ENCODE peak calls at places on chromosomes 6 and 20, in eight cellular contexts. A is heart right ventricle, U is breast epithelium, S is mucosa of descending colon, D is IMR-90, J is BE2C, Y is B cell, R is right atrium auricular region. P is an unnamed sample.

GRCh38 chr6:34246563-34247391 is 2.0 kb downstream of the SMIM29 start:
- DNase-seq in A (no peak), U (no peak), S (no peak), D (peak; percentile 46), J (peak; percentile 88), Y (peak; percentile 79), R (no peak), P (peak; percentile 67)

GRCh38 chr20:36573798-36574277 is 441 bp downstream of the TGIF2 start:
- DNase-seq in A (no peak), U (peak; percentile 35), S (peak; percentile 57), D (no peak), J (no peak), Y (peak; percentile 91), R (no peak), P (no peak)

GRCh38 chr6:10968776-10969175 is 75.3 kb downstream of the ELOVL2 start:
- DNase-seq in A (no peak), U (no peak), S (no peak), D (peak; percentile 95), J (no peak), Y (no peak), R (no peak), P (no peak)

GRCh38 chr20:37385659-37386504 is 39.9 kb downstream of the SRC start:
- DNase-seq in A (no peak), U (no peak), S (no peak), D (no peak), J (no peak), Y (no peak), R (no peak), P (no peak)

GRCh38 chr6:16126056-16126455 is 2.8 kb upstream of the MYLIP start:
- DNase-seq in A (no peak), U (no peak), S (no peak), D (no peak), J (no peak), Y (no peak), R (no peak), P (no peak)

GRCh38 chr6:98984102-98984501 is 36.4 kb upstream of the FBXL4 start:
- DNase-seq in A (no peak), U (no peak), S (no peak), D (no peak), J (peak; percentile 17), Y (no peak), R (no peak), P (peak; percentile 27)

GRCh38 chr20:38109657-38110524 is 55.2 kb downstream of the TGM2 start:
- DNase-seq in A (peak; percentile 86), U (peak; percentile 30), S (no peak), D (peak; percentile 79), J (peak; percentile 66), Y (no peak), R (peak; percentile 91), P (no peak)

GRCh38 chr6:391559-392440 is at the start of gene IRF4:
- DNase-seq in A (no peak), U (no peak), S (peak; percentile 53), D (no peak), J (no peak), Y (peak; percentile 94), R (no peak), P (peak; percentile 51)

GRCh38 chr6:142027074-142027473 is 105.7 kb upstream of the GJE1 start:
- DNase-seq in A (no peak), U (no peak), S (no peak), D (no peak), J (no peak), Y (no peak), R (no peak), P (no peak)

GRCh38 chr20:41005361-41005729 is 23.3 kb upstream of the TOP1 start:
- DNase-seq in A (peak; percentile 90), U (peak; percentile 93), S (peak; percentile 84), D (peak; percentile 98), J (peak; percentile 26), Y (no peak), R (peak; percentile 94), P (no peak)

GRCh38 chr6:85579581-85579980 is 14.1 kb downstream of the SNX14 start:
- DNase-seq in A (no peak), U (no peak), S (no peak), D (no peak), J (no peak), Y (no peak), R (no peak), P (no peak)

GRCh38 chr20:55616367-55616766 is 389.0 kb downstream of the CBLN4 start:
- DNase-seq in A (no peak), U (no peak), S (no peak), D (no peak), J (no peak), Y (no peak), R (no peak), P (no peak)

GRCh38 chr6:143270026-143270425 is 180.5 kb downstream of the ADAT2 start:
- DNase-seq in A (no peak), U (no peak), S (no peak), D (peak; percentile 74), J (no peak), Y (no peak), R (no peak), P (no peak)

GRCh38 chr20:64057628-64058498 is 5.1 kb upstream of the TCEA2 start:
- DNase-seq in A (peak; percentile 88), U (peak; percentile 43), S (peak; percentile 81), D (peak; percentile 40), J (peak; percentile 93), Y (peak; percentile 94), R (no peak), P (peak; percentile 86)

GRCh38 chr20:19120569-19120968 is 91.9 kb upstream of the SLC24A3 start:
- DNase-seq in A (no peak), U (no peak), S (no peak), D (no peak), J (no peak), Y (no peak), R (no peak), P (no peak)

GRCh38 chr6:83231146-83231545 is 38.0 kb downstream of the RWDD2A start:
- DNase-seq in A (no peak), U (no peak), S (no peak), D (peak; percentile 90), J (no peak), Y (no peak), R (no peak), P (no peak)

GRCh38 chr20:21272279-21272678 is 30.9 kb upstream of the XRN2 start:
- DNase-seq in A (no peak), U (no peak), S (no peak), D (peak; percentile 51), J (no peak), Y (no peak), R (no peak), P (no peak)

GRCh38 chr6:28544211-28544610 is 18.5 kb downstream of the GPX5 start:
- DNase-seq in A (no peak), U (no peak), S (no peak), D (no peak), J (no peak), Y (no peak), R (no peak), P (no peak)

GRCh38 chr6:31157543-31158139 is at the start of gene CCHCR1:
- DNase-seq in A (no peak), U (no peak), S (no peak), D (no peak), J (no peak), Y (no peak), R (no peak), P (no peak)

GRCh38 chr6:31161216-31162126 is 3.1 kb downstream of the TCF19 start:
- DNase-seq in A (no peak), U (no peak), S (no peak), D (no peak), J (no peak), Y (no peak), R (no peak), P (no peak)

GRCh38 chr6:31158140-31158862 is at the start of gene TCF19:
- DNase-seq in A (peak; percentile 99), U (peak; percentile 98), S (peak; percentile 99), D (peak; percentile 99), J (peak; percentile 98), Y (peak; percentile 97), R (peak; percentile 99), P (peak; percentile 99)

GRCh38 chr6:31156647-31157046 is 955 bp downstream of the CCHCR1 start:
- DNase-seq in A (no peak), U (no peak), S (no peak), D (no peak), J (no peak), Y (no peak), R (no peak), P (no peak)

GRCh38 chr6:31158863-31159855 is 770 bp downstream of the TCF19 start:
- DNase-seq in A (no peak), U (no peak), S (no peak), D (no peak), J (peak; percentile 33), Y (peak; percentile 48), R (no peak), P (no peak)
- TF ChIP-seq CTCF in A (no peak), U (no peak), S (no peak), D (no peak), J (peak; percentile 7), Y (no peak), R (no peak), P (no peak)

GRCh38 chr20:60062431-60063336 is 104.5 kb downstream of the CDH26 start:
- DNase-seq in A (no peak), U (peak; percentile 33), S (no peak), D (peak; percentile 69), J (peak; percentile 37), Y (no peak), R (no peak), P (no peak)
- TF ChIP-seq CTCF in A (no peak), U (no peak), S (no peak), D (no peak), J (no peak), Y (no peak), R (no peak), P (no peak)

GRCh38 chr6:116139917-116140316 is 14.0 kb upstream of the COL10A1 start:
- DNase-seq in A (no peak), U (no peak), S (no peak), D (no peak), J (no peak), Y (no peak), R (no peak), P (no peak)
- TF ChIP-seq CTCF in A (no peak), U (no peak), S (no peak), D (no peak), J (peak; percentile 39), Y (no peak), R (no peak), P (no peak)

GRCh38 chr20:62400021-62400420 is 7.1 kb downstream of the CABLES2 start:
- DNase-seq in A (no peak), U (no peak), S (no peak), D (no peak), J (peak; percentile 49), Y (no peak), R (no peak), P (no peak)

GRCh38 chr20:62402456-62402855 is 4.6 kb downstream of the CABLES2 start:
- DNase-seq in A (no peak), U (no peak), S (no peak), D (no peak), J (no peak), Y (no peak), R (no peak), P (no peak)

GRCh38 chr20:62400541-62400940 is 6.5 kb downstream of the CABLES2 start:
- DNase-seq in A (no peak), U (no peak), S (no peak), D (no peak), J (no peak), Y (no peak), R (no peak), P (no peak)

GRCh38 chr20:62403331-62403730 is 3.8 kb downstream of the CABLES2 start:
- DNase-seq in A (no peak), U (no peak), S (no peak), D (no peak), J (no peak), Y (no peak), R (no peak), P (no peak)

GRCh38 chr20:62401331-62401779 is 5.7 kb downstream of the CABLES2 start:
- DNase-seq in A (no peak), U (no peak), S (no peak), D (no peak), J (no peak), Y (no peak), R (no peak), P (no peak)
- TF ChIP-seq CTCF in A (no peak), U (no peak), S (no peak), D (no peak), J (peak; percentile 29), Y (no peak), R (no peak), P (peak; percentile 33)